ENCODE peak calls at places on chromosome X, in five cellular contexts. Q is sigmoid colon, B is IMR-90, J is heart right ventricle, L is pancreas. S is an unnamed sample. For H3K9me3, the result is how much of the 10 kb centered on the place peaks cover.

GRCh38 chrX:9880912-9881311 is 86.2 kb upstream of the CLDN34 start:
- DNase-seq in Q (no peak), B (no peak), J (no peak), L (no peak), S (no peak)

GRCh38 chrX:20427173-20427770 is 160.6 kb upstream of the RPS6KA3 start:
- DNase-seq in Q (no peak), B (no peak), J (no peak), L (no peak), S (no peak)

GRCh38 chrX:150229030-150229429 is 134.1 kb upstream of the MAMLD1 start:
- DNase-seq in Q (no peak), B (no peak), J (no peak), L (no peak), S (no peak)

GRCh38 chrX:143988356-143988755 is 104.5 kb downstream of the UBE2NL start:
- DNase-seq in Q (no peak), B (no peak), J (no peak), L (no peak), S (no peak)

GRCh38 chrX:13478740-13479451 is 90.5 kb upstream of the EGFL6 start:
- DNase-seq in Q (no peak), B (no peak), J (no peak), L (no peak), S (no peak)

GRCh38 chrX:41634284-41634683 is 54.5 kb upstream of the GPR34 start:
- DNase-seq in Q (no peak), B (peak), J (no peak), L (no peak), S (no peak)

GRCh38 chrX:68835104-68835442 is 6.3 kb downstream of the EFNB1 start:
- DNase-seq in Q (peak), B (no peak), J (no peak), L (no peak), S (no peak)

GRCh38 chrX:13254076-13254785 is 65.6 kb downstream of the ATXN3L start:
- DNase-seq in Q (no peak), B (peak), J (no peak), L (no peak), S (peak)

GRCh38 chrX:69503835-69504625 is at the start of gene NALF2:
- DNase-seq in Q (peak), B (peak), J (peak), L (peak), S (peak)

GRCh38 chrX:136397001-136397400 is 90.7 kb upstream of the BRS3 start:
- DNase-seq in Q (no peak), B (no peak), J (no peak), L (no peak), S (no peak)

GRCh38 chrX:76148753-76149152 is 24.1 kb upstream of the PBDC1 start:
- DNase-seq in Q (peak), B (peak), J (peak), L (no peak), S (peak)

GRCh38 chrX:386768-387575 is at the start of gene PPP2R3B:
- DNase-seq in Q (peak), B (peak), J (peak), L (peak), S (peak)

GRCh38 chrX:153487590-153488071 is 7.1 kb upstream of the BGN start:
- DNase-seq in Q (no peak), B (no peak), J (no peak), L (no peak), S (no peak)
- H3K27ac ChIP-seq in Q (no peak), B (peak), J (peak), L (no peak), S (peak)

DNA sequence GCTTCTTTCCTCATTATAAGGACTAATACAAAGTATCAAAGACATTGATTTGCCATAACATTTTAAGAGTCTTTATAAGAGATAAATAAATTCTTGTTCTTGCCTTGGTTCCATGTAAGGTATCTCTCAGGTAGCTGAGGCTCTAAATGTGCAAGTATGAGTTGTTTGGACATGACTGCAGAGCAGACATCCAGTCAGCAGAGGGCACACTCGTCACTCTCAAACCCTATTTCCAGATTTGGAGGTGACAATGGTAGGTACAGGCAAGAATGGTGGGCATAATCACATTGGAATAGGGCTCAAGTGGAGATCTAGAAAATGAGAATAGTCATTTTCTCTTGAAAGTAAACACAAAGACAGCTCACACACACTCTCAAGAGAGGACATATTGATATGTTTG is 133.3 kb upstream of the ZIC3 start:
- DNase-seq in Q (no peak), B (no peak), J (no peak), L (no peak), S (no peak)
- TF ChIP-seq CTCF in Q (no peak), B (no peak), J (no peak), L (no peak), S (peak)

GRCh38 chrX:22462959-22463358 is 190.2 kb downstream of the CBLL2 start:
- DNase-seq in Q (no peak), B (no peak), J (no peak), L (no peak), S (no peak)

GRCh38 chrX:22467571-22467970 is 194.9 kb downstream of the CBLL2 start:
- DNase-seq in Q (no peak), B (no peak), J (no peak), L (no peak), S (no peak)
- H3K9me3 ChIP-seq in Q (under half), B (under half), J (under half), L (under half), S (under half)

DNA sequence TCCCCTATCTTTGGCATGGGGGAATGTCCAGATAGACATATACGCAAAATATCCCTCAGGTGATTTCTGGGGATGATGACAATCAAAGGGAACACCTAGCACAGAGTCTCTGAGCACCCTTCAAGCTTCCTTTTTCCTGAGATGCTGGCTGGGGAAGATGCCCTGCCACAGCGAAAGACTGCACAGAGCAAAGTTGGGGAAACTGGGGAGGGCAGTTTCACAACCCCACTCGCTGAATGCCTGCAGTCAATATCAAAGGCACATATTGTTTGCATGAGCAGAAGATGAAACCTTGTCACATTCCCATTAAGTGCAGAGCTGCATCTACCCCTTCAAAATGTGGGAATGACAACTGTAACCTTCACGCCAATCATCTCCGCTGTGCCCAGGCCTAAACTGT is 2.6 kb downstream of the GPC4 start:
- DNase-seq in Q (no peak), B (no peak), J (no peak), L (no peak), S (no peak)
- H3K27ac ChIP-seq in Q (peak), B (no peak), J (no peak), L (no peak), S (no peak)

DNA sequence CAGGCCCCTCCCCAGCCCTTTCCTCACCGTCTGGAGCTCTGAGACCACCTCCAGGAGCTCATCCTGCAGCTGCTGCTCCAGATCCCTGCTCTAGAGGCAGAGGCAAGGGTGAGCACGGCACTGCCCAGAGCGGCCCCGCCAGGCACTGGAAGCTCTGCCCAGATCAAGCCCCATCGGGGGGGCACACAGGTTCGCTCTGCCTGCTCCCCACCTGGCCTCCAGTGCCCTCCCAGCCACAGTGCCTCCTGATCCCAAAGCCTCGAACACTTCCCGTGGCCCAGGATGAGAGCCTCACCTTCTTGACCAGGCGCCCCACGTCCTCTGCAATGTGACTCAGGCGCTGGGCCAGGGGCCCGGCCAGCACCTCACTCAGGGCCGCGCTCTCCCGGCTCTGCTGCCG is 5.0 kb downstream of the ARHGAP4 start:
- DNase-seq in Q (no peak), B (no peak), J (no peak), L (no peak), S (peak)
- TF ChIP-seq CTCF in Q (no peak), B (no peak), J (no peak), L (no peak), S (no peak)

DNA sequence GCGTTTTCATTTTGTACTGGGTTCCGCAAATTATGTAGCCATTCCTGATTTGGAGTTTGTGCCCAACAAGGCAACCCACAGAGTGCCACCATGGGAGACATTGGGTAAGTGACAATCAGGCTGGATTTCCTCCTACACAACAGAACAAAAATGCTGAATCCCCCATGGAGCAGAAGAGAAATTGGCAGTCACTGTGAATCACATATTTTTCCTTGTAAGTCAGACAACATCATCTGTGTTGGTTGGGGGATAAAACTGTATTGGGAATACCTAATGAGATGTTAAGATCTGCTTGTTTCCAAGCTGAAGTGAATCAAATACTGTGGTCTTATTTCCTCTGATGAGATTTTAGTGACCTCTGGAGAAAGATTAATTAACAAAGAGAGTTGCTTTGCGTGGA is 80.9 kb downstream of the CNGA2 start:
- DNase-seq in Q (no peak), B (no peak), J (no peak), L (no peak), S (no peak)
- H3K9me3 ChIP-seq in Q (under half), B (under half), J (under half), L (under half), S (under half)

GRCh38 chrX:106615041-106615440 is 3.3 kb downstream of the RADX start:
- DNase-seq in Q (no peak), B (no peak), J (no peak), L (no peak), S (no peak)

GRCh38 chrX:106613277-106613676 is 1.5 kb downstream of the RADX start:
- DNase-seq in Q (no peak), B (no peak), J (no peak), L (no peak), S (no peak)

GRCh38 chrX:106611323-106611681 is 476 bp upstream of the RADX start:
- DNase-seq in Q (no peak), B (no peak), J (no peak), L (no peak), S (no peak)

GRCh38 chrX:106612403-106612789 is 618 bp downstream of the RADX start:
- DNase-seq in Q (no peak), B (no peak), J (no peak), L (no peak), S (no peak)

GRCh38 chrX:106611682-106612402 is at the start of gene RADX:
- DNase-seq in Q (peak), B (peak), J (peak), L (peak), S (peak)
- H3K27ac ChIP-seq in Q (no peak), B (no peak), J (no peak), L (no peak), S (no peak)